ENCODE peak calls at places on chromosome 10, in seven cellular contexts. X is breast epithelium, T is prostate gland, G is A549, E is ovary, J is NB4, M is IMR-90. F is an unnamed sample.

GRCh38 chr10:80274396-80275134 is 14.9 kb downstream of the MAT1A start:
- DNase-seq in E (no peak), G (no peak), J (no peak), T (no peak), X (no peak), M (no peak), F (no peak)

GRCh38 chr10:71989658-71990454 is 25.7 kb downstream of the CHST3 start:
- DNase-seq in J (no peak), G (no peak), X (no peak), E (no peak), M (no peak), T (no peak), F (no peak)

GRCh38 chr10:63976538-63976937 is 455.3 kb downstream of the REEP3 start:
- DNase-seq in J (peak; percentile 64), X (no peak), G (peak; percentile 44), T (peak; percentile 33), M (peak; percentile 6), E (no peak), F (peak; percentile 82)

GRCh38 chr10:102781921-102782542 is 38.3 kb downstream of the WBP1L start:
- DNase-seq in G (no peak), X (no peak), E (peak; percentile 48), J (no peak), T (no peak), M (peak; percentile 65), F (no peak)

GRCh38 chr10:123522702-123523312 is 143.3 kb upstream of the GPR26 start:
- DNase-seq in X (no peak), E (no peak), T (no peak), G (no peak), J (no peak), M (no peak), F (peak; percentile 64)

GRCh38 chr10:23433710-23434109 is 5.2 kb upstream of the OTUD1 start:
- DNase-seq in M (no peak), J (no peak), T (no peak), G (no peak), X (no peak), E (no peak), F (no peak)

GRCh38 chr10:96560489-96560888 is 26.3 kb downstream of the TM9SF3 start:
- DNase-seq in M (no peak), G (no peak), T (no peak), E (no peak), J (no peak), X (no peak), F (no peak)

GRCh38 chr10:54159924-54160323 is 641.1 kb downstream of the PCDH15 start:
- DNase-seq in J (no peak), X (no peak), G (no peak), M (no peak), E (no peak), T (no peak), F (no peak)

GRCh38 chr10:95574649-95575365 is 13.6 kb upstream of the SORBS1 start:
- DNase-seq in M (no peak), G (no peak), E (no peak), J (no peak), X (no peak), T (no peak), F (no peak)

GRCh38 chr10:119750391-119751230 is 24.8 kb downstream of the INPP5F start:
- DNase-seq in M (peak; percentile 82), G (peak; percentile 80), X (peak; percentile 66), J (peak; percentile 79), T (peak; percentile 67), E (peak; percentile 78), F (no peak)

GRCh38 chr10:62638062-62638477 is 166.4 kb upstream of the ADO start:
- DNase-seq in E (peak; percentile 26), J (peak; percentile 85), M (peak; percentile 19), T (no peak), X (no peak), G (no peak), F (no peak)

GRCh38 chr10:101779544-101780186 is 3.6 kb downstream of the NPM3 start:
- DNase-seq in J (peak; percentile 23), G (peak; percentile 73), E (peak; percentile 76), X (peak; percentile 41), T (peak; percentile 74), M (peak; percentile 46), F (no peak)

GRCh38 chr10:45424668-45425404 is 50.8 kb downstream of the ALOX5 start:
- DNase-seq in G (no peak), M (no peak), E (no peak), J (no peak), X (no peak), T (no peak), F (peak; percentile 91)

GRCh38 chr10:69087600-69088470 is at the start of gene SRGN:
- DNase-seq in X (peak; percentile 71), T (peak; percentile 58), E (peak; percentile 64), G (peak; percentile 68), M (peak; percentile 62), J (peak; percentile 99), F (peak; percentile 94)
- TF ChIP-seq POLR2A in X (peak; percentile 43), T (no peak), E (peak; percentile 30), G (no peak), M (no peak), J (peak; percentile 100), F (peak; percentile 63)

GRCh38 chr10:125824736-125825135 is 1.4 kb downstream of the BCCIP start:
- DNase-seq in X (no peak), M (peak; percentile 61), J (peak; percentile 19), G (peak; percentile 24), E (no peak), T (no peak), F (no peak)

GRCh38 chr10:125823663-125824251 is 411 bp downstream of the BCCIP start:
- DNase-seq in X (no peak), T (no peak), J (peak; percentile 23), M (peak; percentile 1), E (no peak), G (no peak), F (no peak)

GRCh38 chr10:125827133-125827532 is 3.8 kb downstream of the BCCIP start:
- DNase-seq in E (no peak), X (no peak), G (no peak), J (peak; percentile 15), M (no peak), T (no peak), F (no peak)

GRCh38 chr10:125820705-125821104 is 2.4 kb downstream of the UROS start:
- DNase-seq in M (no peak), J (no peak), T (no peak), G (no peak), X (no peak), E (no peak), F (no peak)

DNA sequence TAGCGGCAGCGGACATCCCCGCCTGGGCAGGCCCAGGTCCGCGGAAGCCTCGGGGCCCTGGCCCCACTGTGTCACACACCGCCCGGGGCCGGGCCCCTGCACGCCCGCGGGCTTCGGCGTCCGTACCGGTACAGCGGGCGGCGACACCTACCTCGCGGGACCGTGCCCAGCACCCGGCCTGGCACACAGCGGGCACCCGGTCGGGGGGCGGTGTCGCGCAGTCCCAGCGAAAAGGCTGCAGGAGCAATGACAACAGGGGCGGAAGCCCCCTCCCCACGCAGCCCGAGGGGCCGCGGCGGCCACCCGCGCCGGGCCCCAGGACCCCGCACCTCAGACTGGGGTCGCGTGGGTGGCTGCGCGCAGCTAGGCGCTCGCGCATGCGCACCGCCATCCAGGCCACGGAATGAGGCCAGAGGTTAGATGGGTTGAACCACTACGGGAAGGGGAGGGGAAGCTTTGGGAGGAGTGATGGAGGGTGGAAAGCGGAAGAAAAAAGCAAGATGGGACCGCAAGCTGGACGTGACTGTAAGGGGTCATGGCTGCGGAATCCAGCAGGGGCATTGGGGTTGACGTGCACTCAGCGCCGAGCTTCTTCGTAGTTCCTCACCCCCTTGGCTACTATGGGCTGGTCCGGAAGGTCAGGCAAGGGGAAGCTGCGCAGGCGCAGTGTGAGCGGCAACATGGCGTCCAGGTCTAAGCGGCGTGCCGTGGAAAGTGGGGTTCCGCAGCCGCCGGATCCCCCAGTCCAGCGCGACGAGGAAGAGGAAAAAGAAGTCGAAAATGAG is at the start of the genes BCCIP and UROS:
- DNase-seq in X (peak; percentile 83), T (peak; percentile 81), E (peak; percentile 90), G (peak; percentile 93), J (peak; percentile 93), M (peak; percentile 87), F (peak; percentile 98)
- TF ChIP-seq POLR2A in X (peak; percentile 65), T (peak; percentile 45), E (peak; percentile 49), G (peak; percentile 86), J (peak; percentile 83), M (peak; percentile 53), F (peak; percentile 3)

GRCh38 chr10:87916515-87916914 is 53.1 kb downstream of the PTEN start:
- DNase-seq in E (no peak), M (no peak), X (no peak), J (no peak), G (no peak), T (no peak), F (no peak)

GRCh38 chr10:87918254-87918859 is 54.9 kb downstream of the PTEN start:
- DNase-seq in X (no peak), T (no peak), G (no peak), J (no peak), E (no peak), M (no peak), F (no peak)

GRCh38 chr10:87915989-87916388 is 52.6 kb downstream of the PTEN start:
- DNase-seq in X (no peak), G (no peak), J (peak; percentile 23), E (no peak), T (no peak), M (peak; percentile 33), F (no peak)

GRCh38 chr10:87913170-87913921 is 49.9 kb downstream of the PTEN start:
- DNase-seq in E (no peak), X (no peak), M (no peak), J (no peak), G (no peak), T (no peak), F (no peak)

DNA sequence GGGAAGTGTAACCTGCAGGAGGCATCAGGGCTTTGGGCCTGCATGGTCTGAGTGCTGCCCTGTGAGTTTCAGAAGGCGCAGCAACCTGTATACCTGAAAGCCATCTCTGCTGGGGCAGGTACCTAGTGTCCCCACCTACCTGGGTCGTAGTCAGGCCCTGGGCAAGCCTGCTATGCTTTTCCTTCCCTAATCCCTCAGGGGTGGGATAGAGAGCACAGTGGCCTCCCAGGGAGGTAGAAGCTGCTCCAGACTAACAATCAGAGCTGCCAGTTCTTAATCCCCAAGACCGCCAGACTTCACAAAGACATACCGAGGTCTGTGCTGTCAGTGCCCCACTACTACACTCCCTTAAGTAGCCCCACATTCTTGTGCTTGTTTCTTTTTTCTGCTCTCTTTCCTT is 52.0 kb downstream of the PTEN start:
- DNase-seq in E (no peak), G (no peak), J (no peak), X (no peak), T (no peak), M (no peak), F (no peak)
- TF ChIP-seq POLR2A in E (no peak), G (no peak), J (no peak), X (no peak), T (no peak), M (no peak), F (no peak)

DNA sequence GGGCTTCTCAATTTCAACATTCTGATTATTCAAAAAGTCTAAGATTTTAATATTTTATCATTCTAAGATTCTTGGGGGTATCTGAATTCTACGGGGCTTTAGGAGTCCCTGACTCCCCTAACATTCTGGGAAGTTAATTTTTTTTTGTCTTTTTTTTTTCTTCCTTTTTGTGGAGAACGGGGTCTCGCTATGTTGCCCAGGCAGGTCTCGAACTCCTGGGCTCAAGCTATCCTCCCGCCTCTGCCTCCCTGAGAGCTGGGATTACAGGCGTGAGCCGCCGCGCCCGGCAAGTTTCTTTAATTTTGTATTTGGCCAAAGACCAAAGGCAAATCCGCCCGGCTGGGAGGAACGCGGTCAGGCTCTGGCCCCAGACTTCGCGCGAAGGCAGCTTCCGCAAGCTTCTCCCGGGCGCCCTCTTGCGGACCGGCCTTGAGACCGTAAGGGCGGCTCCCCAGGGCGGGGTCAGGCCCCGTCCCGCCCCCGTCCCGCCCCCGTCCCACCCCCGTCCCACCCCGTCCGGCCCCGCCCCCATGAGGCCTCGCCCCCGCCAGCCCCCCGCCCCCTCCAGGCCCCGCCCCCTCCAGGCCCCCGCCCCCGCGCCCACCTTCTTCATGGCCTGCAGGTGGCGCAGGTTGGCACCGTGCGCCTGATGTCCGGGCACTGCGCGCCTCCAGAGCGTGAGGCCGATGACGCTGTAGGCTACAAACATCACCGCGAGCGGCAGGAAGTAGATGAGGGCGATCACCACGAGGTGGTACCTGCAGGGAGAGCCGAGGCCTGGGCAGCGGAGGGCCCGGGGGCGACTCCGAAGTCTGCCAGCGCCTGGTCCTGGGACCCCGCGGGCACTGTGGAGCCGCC is 8.2 kb downstream of the TACR2 start:
- DNase-seq in G (peak; percentile 97), E (peak; percentile 97), T (peak; percentile 94), J (peak; percentile 93), M (peak; percentile 89), X (peak; percentile 90), F (peak; percentile 98)
- TF ChIP-seq POLR2A in G (peak; percentile 51), E (no peak), T (peak; percentile 42), J (no peak), M (no peak), X (no peak), F (no peak)

F was measured in esophagus muscularis mucosa.